ENCODE peak calls at places on chromosomes 7 and 10, in ten cellular contexts. One of them, this sample, is unnamed.

GRCh38 chr10:125868372-125868975 is 12.6 kb downstream of the DHX32 start:
- DNase-seq in AG08396: no peak
- DNase-seq in T-helper 1 cell: peak; percentile 11
- DNase-seq in G401: peak; percentile 34
- DNase-seq in CD14-positive monocyte: no peak
- DNase-seq in amygdala: no peak
- DNase-seq in central memory CD4-positive, alpha-beta T cell: peak; percentile 8
- DNase-seq in NCI-H2081: peak; percentile 18
- DNase-seq in activated T-helper 1 cell treated with anti-CD3 and anti-CD28 coated beads, Interleukin-2, amount 50 U/mL, for 16 hours: no peak
- DNase-seq in neuronal stem cell: no peak
- DNase-seq in this sample: no peak

GRCh38 chr10:121608669-121609190 is 10.5 kb upstream of the FGFR2 start:
- DNase-seq in AG08396: peak; percentile 72
- DNase-seq in T-helper 1 cell: peak; percentile 19
- DNase-seq in G401: no peak
- DNase-seq in CD14-positive monocyte: no peak
- DNase-seq in amygdala: no peak
- DNase-seq in central memory CD4-positive, alpha-beta T cell: no peak
- DNase-seq in NCI-H2081: peak; percentile 18
- DNase-seq in activated T-helper 1 cell treated with anti-CD3 and anti-CD28 coated beads, Interleukin-2, amount 50 U/mL, for 16 hours: no peak
- DNase-seq in neuronal stem cell: no peak
- DNase-seq in this sample: peak; percentile 21

GRCh38 chr10:22325948-22326702 is 5.2 kb downstream of the BMI1 start:
- DNase-seq in AG08396: no peak
- DNase-seq in T-helper 1 cell: no peak
- DNase-seq in G401: no peak
- DNase-seq in CD14-positive monocyte: no peak
- DNase-seq in amygdala: no peak
- DNase-seq in central memory CD4-positive, alpha-beta T cell: no peak
- DNase-seq in NCI-H2081: no peak
- DNase-seq in activated T-helper 1 cell treated with anti-CD3 and anti-CD28 coated beads, Interleukin-2, amount 50 U/mL, for 16 hours: no peak
- DNase-seq in neuronal stem cell: no peak
- DNase-seq in this sample: no peak

GRCh38 chr10:75293456-75293840 is 57.7 kb upstream of the COMTD1 start:
- DNase-seq in AG08396: no peak
- DNase-seq in T-helper 1 cell: no peak
- DNase-seq in G401: no peak
- DNase-seq in CD14-positive monocyte: no peak
- DNase-seq in amygdala: no peak
- DNase-seq in central memory CD4-positive, alpha-beta T cell: no peak
- DNase-seq in NCI-H2081: no peak
- DNase-seq in activated T-helper 1 cell treated with anti-CD3 and anti-CD28 coated beads, Interleukin-2, amount 50 U/mL, for 16 hours: no peak
- DNase-seq in neuronal stem cell: no peak
- DNase-seq in this sample: no peak

GRCh38 chr10:112732277-112732891 is 217.7 kb upstream of the TCF7L2 start:
- DNase-seq in AG08396: no peak
- DNase-seq in T-helper 1 cell: no peak
- DNase-seq in G401: peak; percentile 14
- DNase-seq in CD14-positive monocyte: no peak
- DNase-seq in amygdala: no peak
- DNase-seq in central memory CD4-positive, alpha-beta T cell: no peak
- DNase-seq in NCI-H2081: no peak
- DNase-seq in activated T-helper 1 cell treated with anti-CD3 and anti-CD28 coated beads, Interleukin-2, amount 50 U/mL, for 16 hours: no peak
- DNase-seq in neuronal stem cell: peak; percentile 57
- DNase-seq in this sample: no peak

GRCh38 chr7:117803476-117803875 is 69.8 kb downstream of the CTTNBP2 start:
- DNase-seq in AG08396: no peak
- DNase-seq in T-helper 1 cell: no peak
- DNase-seq in G401: no peak
- DNase-seq in CD14-positive monocyte: no peak
- DNase-seq in amygdala: no peak
- DNase-seq in central memory CD4-positive, alpha-beta T cell: no peak
- DNase-seq in NCI-H2081: no peak
- DNase-seq in activated T-helper 1 cell treated with anti-CD3 and anti-CD28 coated beads, Interleukin-2, amount 50 U/mL, for 16 hours: no peak
- DNase-seq in neuronal stem cell: no peak
- DNase-seq in this sample: no peak

GRCh38 chr7:98213874-98214810 is 2.9 kb downstream of the BHLHA15 start:
- DNase-seq in AG08396: no peak
- DNase-seq in T-helper 1 cell: no peak
- DNase-seq in G401: no peak
- DNase-seq in CD14-positive monocyte: no peak
- DNase-seq in amygdala: no peak
- DNase-seq in central memory CD4-positive, alpha-beta T cell: no peak
- DNase-seq in NCI-H2081: no peak
- DNase-seq in activated T-helper 1 cell treated with anti-CD3 and anti-CD28 coated beads, Interleukin-2, amount 50 U/mL, for 16 hours: no peak
- DNase-seq in neuronal stem cell: no peak
- DNase-seq in this sample: no peak

GRCh38 chr7:49580000-49580399 is 193.4 kb upstream of the VWC2 start:
- DNase-seq in AG08396: no peak
- DNase-seq in T-helper 1 cell: no peak
- DNase-seq in G401: no peak
- DNase-seq in CD14-positive monocyte: no peak
- DNase-seq in amygdala: no peak
- DNase-seq in central memory CD4-positive, alpha-beta T cell: no peak
- DNase-seq in NCI-H2081: no peak
- DNase-seq in activated T-helper 1 cell treated with anti-CD3 and anti-CD28 coated beads, Interleukin-2, amount 50 U/mL, for 16 hours: no peak
- DNase-seq in neuronal stem cell: no peak
- DNase-seq in this sample: no peak

GRCh38 chr10:57716884-57717283 is 550.8 kb downstream of the IPMK start:
- DNase-seq in AG08396: peak; percentile 4
- DNase-seq in T-helper 1 cell: no peak
- DNase-seq in G401: no peak
- DNase-seq in CD14-positive monocyte: no peak
- DNase-seq in amygdala: no peak
- DNase-seq in central memory CD4-positive, alpha-beta T cell: no peak
- DNase-seq in NCI-H2081: peak; percentile 1
- DNase-seq in activated T-helper 1 cell treated with anti-CD3 and anti-CD28 coated beads, Interleukin-2, amount 50 U/mL, for 16 hours: no peak
- DNase-seq in neuronal stem cell: no peak
- DNase-seq in this sample: no peak

GRCh38 chr7:102286237-102287081 is at the start of gene SH2B2:
- DNase-seq in AG08396: peak; percentile 92
- DNase-seq in T-helper 1 cell: peak; percentile 46
- DNase-seq in G401: peak; percentile 60
- DNase-seq in CD14-positive monocyte: peak; percentile 79
- DNase-seq in amygdala: no peak
- DNase-seq in central memory CD4-positive, alpha-beta T cell: peak; percentile 39
- DNase-seq in NCI-H2081: peak; percentile 55
- DNase-seq in activated T-helper 1 cell treated with anti-CD3 and anti-CD28 coated beads, Interleukin-2, amount 50 U/mL, for 16 hours: no peak
- DNase-seq in neuronal stem cell: peak; percentile 65
- DNase-seq in this sample: peak; percentile 62

GRCh38 chr7:101816499-101817030 is 861 bp upstream of the CUX1 start:
- DNase-seq in AG08396: peak; percentile 76
- DNase-seq in T-helper 1 cell: no peak
- DNase-seq in G401: peak; percentile 61
- DNase-seq in CD14-positive monocyte: no peak
- DNase-seq in amygdala: no peak
- DNase-seq in central memory CD4-positive, alpha-beta T cell: no peak
- DNase-seq in NCI-H2081: peak; percentile 40
- DNase-seq in activated T-helper 1 cell treated with anti-CD3 and anti-CD28 coated beads, Interleukin-2, amount 50 U/mL, for 16 hours: no peak
- DNase-seq in neuronal stem cell: no peak
- DNase-seq in this sample: peak; percentile 19

GRCh38 chr7:48832303-48832845 is 92.0 kb upstream of the CDC14C start:
- DNase-seq in AG08396: no peak
- DNase-seq in T-helper 1 cell: no peak
- DNase-seq in G401: peak; percentile 79
- DNase-seq in CD14-positive monocyte: no peak
- DNase-seq in amygdala: peak; percentile 13
- DNase-seq in central memory CD4-positive, alpha-beta T cell: no peak
- DNase-seq in NCI-H2081: no peak
- DNase-seq in activated T-helper 1 cell treated with anti-CD3 and anti-CD28 coated beads, Interleukin-2, amount 50 U/mL, for 16 hours: no peak
- DNase-seq in neuronal stem cell: no peak
- DNase-seq in this sample: no peak

GRCh38 chr10:4546500-4546899 is 279.5 kb upstream of the AKR1E2 start:
- DNase-seq in AG08396: no peak
- DNase-seq in T-helper 1 cell: peak; percentile 27
- DNase-seq in G401: no peak
- DNase-seq in CD14-positive monocyte: no peak
- DNase-seq in amygdala: no peak
- DNase-seq in central memory CD4-positive, alpha-beta T cell: no peak
- DNase-seq in NCI-H2081: no peak
- DNase-seq in activated T-helper 1 cell treated with anti-CD3 and anti-CD28 coated beads, Interleukin-2, amount 50 U/mL, for 16 hours: no peak
- DNase-seq in neuronal stem cell: no peak
- DNase-seq in this sample: no peak

This sample was measured in NCI-H774.